ENCODE peak calls at places on chromosomes 12 and 14, in four cellular contexts. One of them, this sample, is unnamed.

GRCh38 chr12:109864916-109865315 is 15.4 kb downstream of the GLTP start:
- DNase-seq in HepG2: no peak
- DNase-seq in H1: no peak
- DNase-seq in K562: no peak
- DNase-seq in this sample: no peak

GRCh38 chr14:85175556-85175955 is 354.4 kb upstream of the FLRT2 start:
- DNase-seq in H1: no peak
- DNase-seq in HepG2: no peak
- DNase-seq in K562: no peak
- DNase-seq in this sample: no peak

GRCh38 chr12:99911076-99911475 is 73.7 kb downstream of the ANKS1B start:
- DNase-seq in K562: no peak
- DNase-seq in H1: no peak
- DNase-seq in HepG2: peak; percentile 5
- DNase-seq in this sample: no peak

GRCh38 chr12:3047961-3048360 is 29.2 kb upstream of the TSPAN9 start:
- DNase-seq in K562: peak; percentile 2
- DNase-seq in HepG2: no peak
- DNase-seq in H1: no peak
- DNase-seq in this sample: no peak

GRCh38 chr12:115375188-115375991 is 691.4 kb upstream of the TBX3 start:
- DNase-seq in H1: no peak
- DNase-seq in HepG2: peak; percentile 28
- DNase-seq in K562: no peak
- DNase-seq in this sample: peak; percentile 65

GRCh38 chr12:26188132-26188531 is 7.2 kb upstream of the SSPN start:
- DNase-seq in HepG2: no peak
- DNase-seq in H1: no peak
- DNase-seq in K562: no peak
- DNase-seq in this sample: no peak

GRCh38 chr14:105549481-105549880 is 23.1 kb downstream of the TMEM121 start:
- DNase-seq in HepG2: no peak
- DNase-seq in H1: no peak
- DNase-seq in K562: no peak
- DNase-seq in this sample: no peak

GRCh38 chr12:4910502-4911315 is 1.0 kb downstream of the KCNA1 start:
- DNase-seq in K562: no peak
- DNase-seq in HepG2: no peak
- DNase-seq in H1: no peak
- DNase-seq in this sample: no peak

GRCh38 chr12:56117778-56118687 is at the start of gene ZC3H10:
- DNase-seq in HepG2: peak; percentile 98
- DNase-seq in K562: peak; percentile 87
- DNase-seq in H1: peak; percentile 100
- DNase-seq in this sample: peak; percentile 99

GRCh38 chr12:15662303-15662980 is 126.7 kb downstream of the EPS8 start:
- DNase-seq in HepG2: no peak
- DNase-seq in H1: no peak
- DNase-seq in K562: no peak
- DNase-seq in this sample: no peak

GRCh38 chr12:122878780-122879612 is 16.9 kb downstream of the VPS37B start:
- DNase-seq in H1: no peak
- DNase-seq in HepG2: no peak
- DNase-seq in K562: no peak
- DNase-seq in this sample: no peak

GRCh38 chr14:25226214-25226613 is 176.3 kb upstream of the STXBP6 start:
- DNase-seq in H1: no peak
- DNase-seq in K562: no peak
- DNase-seq in HepG2: no peak
- DNase-seq in this sample: no peak

GRCh38 chr12:58966939-58967338 is 46.6 kb upstream of the LRIG3 start:
- DNase-seq in HepG2: no peak
- DNase-seq in H1: no peak
- DNase-seq in K562: no peak
- DNase-seq in this sample: no peak

GRCh38 chr12:93616584-93617101 is 44.2 kb downstream of the SOCS2 start:
- DNase-seq in HepG2: no peak
- DNase-seq in H1: peak; percentile 80
- DNase-seq in K562: no peak
- DNase-seq in this sample: no peak

GRCh38 chr12:49674318-49674985 is 32.8 kb downstream of the FMNL3 start:
- DNase-seq in K562: no peak
- DNase-seq in HepG2: no peak
- DNase-seq in H1: no peak
- DNase-seq in this sample: no peak

GRCh38 chr12:49672351-49673181 is 34.6 kb downstream of the FMNL3 start:
- DNase-seq in HepG2: no peak
- DNase-seq in K562: no peak
- DNase-seq in H1: no peak
- DNase-seq in this sample: no peak

GRCh38 chr12:49675137-49675536 is 32.1 kb downstream of the FMNL3 start:
- DNase-seq in HepG2: no peak
- DNase-seq in H1: no peak
- DNase-seq in K562: no peak
- DNase-seq in this sample: no peak

GRCh38 chr12:49671051-49671765 is 36.0 kb downstream of the FMNL3 start:
- DNase-seq in HepG2: no peak
- DNase-seq in K562: no peak
- DNase-seq in H1: no peak
- DNase-seq in this sample: no peak

DNA sequence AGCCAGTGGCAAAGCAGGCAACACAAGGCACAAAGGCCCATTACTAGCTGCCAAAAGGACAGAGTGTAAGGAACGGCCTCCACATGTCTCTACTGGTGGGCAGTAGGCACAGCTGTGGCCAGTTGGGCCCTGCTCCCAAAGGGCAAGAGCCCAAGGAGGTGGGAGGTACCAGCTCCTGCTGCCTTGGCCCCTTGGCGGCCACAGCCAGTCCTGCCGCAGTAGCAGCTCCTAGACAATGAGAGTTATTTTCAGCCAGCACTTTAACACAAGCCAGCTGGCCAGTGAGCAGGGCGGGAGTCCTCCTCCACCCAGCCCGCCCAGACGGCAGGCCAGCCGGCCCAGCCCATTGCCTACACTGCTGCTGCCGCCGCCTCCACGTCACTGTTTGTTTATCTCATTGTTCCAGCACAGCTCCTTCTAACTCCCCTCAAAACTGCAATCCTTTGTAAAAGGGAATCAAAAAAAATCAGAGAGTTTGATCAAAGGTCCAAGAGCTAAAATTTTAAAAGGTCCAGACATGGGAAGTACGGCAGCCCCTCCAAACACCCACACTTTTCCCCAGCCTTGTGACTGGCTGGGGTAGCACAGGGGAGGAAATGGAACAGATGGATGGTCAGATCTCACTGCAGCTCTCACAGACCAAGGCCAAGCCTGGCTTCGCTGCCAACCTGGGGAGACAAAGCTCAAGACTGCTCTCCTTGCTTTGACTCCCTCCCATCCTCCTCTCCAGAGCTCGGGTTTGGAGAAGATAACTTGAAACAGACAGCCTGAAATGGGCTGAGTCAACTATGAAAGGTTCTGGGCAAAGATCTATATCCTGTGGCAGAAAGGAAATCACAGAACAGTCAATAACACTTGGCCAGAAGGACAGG is 33.5 kb downstream of the FMNL3 start:
- DNase-seq in H1: no peak
- DNase-seq in K562: peak; percentile 87
- DNase-seq in HepG2: peak; percentile 47
- DNase-seq in this sample: no peak
- TF ChIP-seq HDAC6 in H1: no peak
- TF ChIP-seq HDAC6 in K562: no peak
- TF ChIP-seq HDAC6 in HepG2: no peak
- TF ChIP-seq HDAC6 in this sample: no peak

GRCh38 chr12:27316947-27317346 is 15.7 kb upstream of the BMAL2 start:
- DNase-seq in HepG2: no peak
- DNase-seq in H1: no peak
- DNase-seq in K562: no peak
- DNase-seq in this sample: no peak

GRCh38 chr12:27324452-27324999 is 8.1 kb upstream of the BMAL2 start:
- DNase-seq in H1: no peak
- DNase-seq in K562: no peak
- DNase-seq in HepG2: no peak
- DNase-seq in this sample: no peak

GRCh38 chr12:27319848-27320247 is 12.8 kb upstream of the BMAL2 start:
- DNase-seq in H1: no peak
- DNase-seq in HepG2: no peak
- DNase-seq in K562: no peak
- DNase-seq in this sample: no peak

GRCh38 chr12:27319394-27319793 is 13.2 kb upstream of the BMAL2 start:
- DNase-seq in H1: no peak
- DNase-seq in K562: no peak
- DNase-seq in HepG2: no peak
- DNase-seq in this sample: no peak
- TF ChIP-seq HDAC6 in H1: no peak
- TF ChIP-seq HDAC6 in K562: no peak
- TF ChIP-seq HDAC6 in HepG2: no peak
- TF ChIP-seq HDAC6 in this sample: no peak

GRCh38 chr14:103932791-103933490 is 4.7 kb downstream of the TDRD9 start:
- DNase-seq in HepG2: no peak
- DNase-seq in K562: no peak
- DNase-seq in H1: no peak
- DNase-seq in this sample: no peak

GRCh38 chr14:103931422-103931821 is 3.2 kb downstream of the TDRD9 start:
- DNase-seq in H1: no peak
- DNase-seq in HepG2: no peak
- DNase-seq in K562: no peak
- DNase-seq in this sample: no peak

GRCh38 chr14:103930051-103930604 is 1.9 kb downstream of the TDRD9 start:
- DNase-seq in H1: no peak
- DNase-seq in K562: no peak
- DNase-seq in HepG2: peak; percentile 48
- DNase-seq in this sample: no peak

GRCh38 chr14:103935102-103935501 is 6.8 kb downstream of the TDRD9 start:
- DNase-seq in HepG2: no peak
- DNase-seq in H1: no peak
- DNase-seq in K562: no peak
- DNase-seq in this sample: no peak
- TF ChIP-seq HDAC6 in HepG2: no peak
- TF ChIP-seq HDAC6 in H1: no peak
- TF ChIP-seq HDAC6 in K562: no peak
- TF ChIP-seq HDAC6 in this sample: no peak

GRCh38 chr14:52876806-52877205 is 74.0 kb downstream of the FERMT2 start:
- DNase-seq in K562: no peak
- DNase-seq in HepG2: no peak
- DNase-seq in H1: no peak
- DNase-seq in this sample: no peak

GRCh38 chr14:52878469-52878868 is 72.4 kb downstream of the FERMT2 start:
- DNase-seq in K562: no peak
- DNase-seq in H1: no peak
- DNase-seq in HepG2: no peak
- DNase-seq in this sample: no peak

GRCh38 chr14:52878946-52879345 is 71.9 kb downstream of the FERMT2 start:
- DNase-seq in H1: no peak
- DNase-seq in HepG2: no peak
- DNase-seq in K562: no peak
- DNase-seq in this sample: no peak

GRCh38 chr14:52876311-52876710 is 74.5 kb downstream of the FERMT2 start:
- DNase-seq in K562: no peak
- DNase-seq in H1: no peak
- DNase-seq in HepG2: no peak
- DNase-seq in this sample: no peak

DNA sequence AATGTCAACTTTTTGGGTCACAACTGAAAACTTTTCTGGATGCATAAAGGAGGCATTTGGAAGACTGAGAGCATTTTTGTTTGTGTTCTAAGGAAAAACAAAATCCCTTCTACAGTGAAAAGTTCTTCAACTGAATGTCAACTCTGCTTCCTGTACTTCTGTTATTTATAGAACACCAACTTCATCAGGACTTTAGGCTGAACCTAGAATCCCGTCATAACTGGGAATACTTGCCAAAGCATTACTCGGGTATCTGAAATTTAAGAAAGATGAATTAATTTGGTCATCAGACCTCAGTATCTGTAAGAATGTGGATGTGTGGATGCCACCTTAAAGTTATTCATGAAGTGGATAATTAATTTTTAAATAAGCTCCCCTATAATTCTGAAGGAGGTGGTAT is 73.2 kb downstream of the FERMT2 start:
- DNase-seq in K562: no peak
- DNase-seq in H1: no peak
- DNase-seq in HepG2: no peak
- DNase-seq in this sample: no peak
- TF ChIP-seq HDAC6 in K562: no peak
- TF ChIP-seq HDAC6 in H1: no peak
- TF ChIP-seq HDAC6 in HepG2: no peak
- TF ChIP-seq HDAC6 in this sample: no peak

This sample was measured in GM12878.